ENCODE peak calls at places on chromosomes 1 and 21, in four cellular contexts. M, Q, S and C are unnamed samples.

GRCh38 chr1:62917314-62917713 is 133.4 kb downstream of the ATG4C start:
- DNase-seq in M (no peak), Q (no peak), S (no peak), C (no peak)

GRCh38 chr1:235054466-235054865 is 74.2 kb downstream of the TOMM20 start:
- DNase-seq in M (no peak), Q (no peak), S (no peak), C (no peak)

GRCh38 chr1:27517907-27518718 is 28.1 kb upstream of the WASF2 start:
- DNase-seq in M (no peak), Q (no peak), S (peak; percentile 67), C (no peak)

GRCh38 chr21:17660862-17661261 is 48.2 kb upstream of the BTG3 start:
- DNase-seq in M (no peak), Q (no peak), S (no peak), C (no peak)

GRCh38 chr1:22143065-22143514 is at the start of gene WNT4:
- DNase-seq in M (peak; percentile 80), Q (no peak), S (peak; percentile 97), C (no peak)

GRCh38 chr1:39915499-39916129 is 13.9 kb upstream of the MYCL start:
- DNase-seq in M (no peak), Q (no peak), S (no peak), C (no peak)

GRCh38 chr1:65174585-65174984 is 26.6 kb downstream of the AK4 start:
- DNase-seq in M (peak; percentile 32), Q (peak; percentile 84), S (no peak), C (peak; percentile 92)

GRCh38 chr1:212916395-212917133 is 33.8 kb upstream of the VASH2 start:
- DNase-seq in M (no peak), Q (no peak), S (peak; percentile 36), C (peak; percentile 41)

GRCh38 chr1:12098786-12099185 is 35.7 kb downstream of the TNFRSF8 start:
- DNase-seq in M (no peak), Q (no peak), S (no peak), C (no peak)

GRCh38 chr1:180524160-180524914 is 22.0 kb upstream of the ACBD6 start:
- DNase-seq in M (no peak), Q (no peak), S (no peak), C (no peak)

DNA sequence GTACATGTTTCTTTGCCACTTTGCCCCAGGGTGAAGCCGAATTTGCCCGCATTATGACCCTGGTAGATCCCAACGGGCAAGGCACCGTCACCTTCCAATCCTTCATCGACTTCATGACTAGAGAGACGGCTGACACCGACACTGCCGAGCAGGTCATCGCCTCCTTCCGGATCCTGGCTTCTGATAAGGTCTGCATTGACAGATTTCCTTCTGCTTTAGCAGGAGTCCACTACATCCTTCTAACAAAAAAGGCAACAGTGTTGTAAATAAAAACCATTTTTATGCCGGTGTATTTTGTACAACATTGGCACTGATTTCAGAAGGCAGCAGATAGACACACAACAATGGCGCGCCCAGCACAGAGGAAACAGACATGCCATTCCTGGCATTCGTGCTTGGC is 34.1 kb upstream of the MTR start:
- DNase-seq in M (no peak), Q (no peak), S (no peak), C (no peak)
- TF ChIP-seq SPI1 in M (no peak), Q (no peak), S (no peak), C (no peak)

DNA sequence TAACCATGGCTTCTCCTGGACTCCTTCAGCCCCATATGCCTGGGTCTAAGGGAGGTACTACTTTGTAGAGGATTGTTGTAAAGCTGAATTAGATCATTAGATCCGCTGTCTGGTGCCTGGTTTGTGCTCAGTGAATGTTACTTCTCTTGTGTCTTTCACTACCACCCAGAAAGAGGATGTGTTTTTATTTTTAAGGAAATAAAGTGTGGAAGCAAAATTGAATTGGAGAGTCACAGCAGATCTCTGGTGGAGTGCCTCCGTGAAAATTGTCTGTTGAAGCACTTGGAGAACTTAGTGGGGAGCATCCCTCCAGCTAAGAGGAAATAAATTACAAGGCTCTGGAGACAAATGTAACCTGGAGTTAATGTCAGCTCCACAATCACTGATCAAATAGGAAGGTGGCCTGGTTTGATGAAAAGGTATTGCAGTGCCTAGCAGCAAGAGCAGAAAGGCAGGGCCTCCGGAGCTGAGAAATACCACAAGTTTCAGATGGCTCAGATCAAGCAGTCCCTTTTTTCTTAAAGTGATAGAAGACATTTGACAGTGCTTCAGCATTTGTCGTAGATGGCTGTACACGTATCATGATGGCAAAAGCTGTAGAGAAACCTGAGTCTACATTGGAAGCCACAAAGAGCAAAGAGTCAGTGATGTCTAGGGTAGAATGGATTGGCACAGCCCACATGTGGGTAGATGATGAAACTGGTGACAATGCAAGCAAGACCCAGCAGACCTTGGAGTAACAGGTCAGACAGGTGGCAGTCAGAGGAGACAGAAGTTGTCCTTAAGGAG is 101.5 kb upstream of the ARTN start:
- DNase-seq in M (no peak), Q (peak; percentile 82), S (no peak), C (no peak)
- TF ChIP-seq SPI1 in M (no peak), Q (no peak), S (no peak), C (peak; percentile 42)

GRCh38 chr1:203040518-203041275 is 14.4 kb downstream of the PPFIA4 start:
- DNase-seq in M (no peak), Q (no peak), S (no peak), C (no peak)

GRCh38 chr1:203037509-203038190 is 11.4 kb downstream of the PPFIA4 start:
- DNase-seq in M (peak; percentile 1), Q (no peak), S (peak; percentile 37), C (no peak)

GRCh38 chr1:203038217-203038741 is 12.0 kb downstream of the PPFIA4 start:
- DNase-seq in M (peak; percentile 24), Q (no peak), S (no peak), C (peak; percentile 46)

GRCh38 chr1:203039609-203040517 is 13.6 kb downstream of the PPFIA4 start:
- DNase-seq in M (no peak), Q (no peak), S (peak; percentile 40), C (no peak)

DNA sequence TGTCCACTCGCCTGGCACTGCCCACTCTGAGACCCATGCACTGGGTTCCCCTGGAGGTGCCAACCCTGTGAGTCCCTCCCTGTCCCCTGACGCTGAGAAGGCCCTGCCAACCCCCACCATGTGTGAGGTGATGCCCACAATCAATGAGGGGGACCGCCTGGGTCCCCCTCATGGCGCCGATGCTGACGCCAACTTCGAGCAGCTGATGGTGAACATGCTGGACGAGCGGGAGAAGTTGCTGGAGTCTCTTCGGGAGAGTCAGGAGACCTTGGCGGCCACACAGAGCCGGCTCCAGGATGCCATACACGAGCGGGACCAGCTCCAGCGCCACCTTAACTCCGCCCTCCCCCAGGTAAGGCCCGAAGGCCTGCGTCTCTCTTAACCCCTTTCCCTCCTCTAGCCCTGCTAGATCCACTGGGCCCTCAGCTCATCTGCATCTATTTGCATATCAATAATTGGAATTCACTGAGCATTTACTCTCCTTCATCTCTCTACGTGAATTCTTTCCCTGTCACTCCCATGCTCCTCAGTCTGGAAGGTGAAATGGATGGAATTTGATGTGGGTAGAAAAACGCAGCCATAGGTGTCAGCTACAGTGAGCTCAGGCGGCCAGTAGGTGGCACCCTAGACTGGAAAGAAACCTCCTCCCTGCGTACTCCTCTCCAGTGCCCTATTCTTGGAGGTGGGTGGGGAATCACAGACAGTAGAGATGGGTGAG is 12.8 kb downstream of the PPFIA4 start:
- DNase-seq in M (peak; percentile 62), Q (no peak), S (peak; percentile 82), C (no peak)
- TF ChIP-seq SPI1 in M (no peak), Q (no peak), S (no peak), C (no peak)

GRCh38 chr1:108865316-108865910 is 8.5 kb upstream of the AKNAD1 start:
- DNase-seq in M (no peak), Q (no peak), S (no peak), C (no peak)

GRCh38 chr1:108862698-108863477 is 6.0 kb upstream of the AKNAD1 start:
- DNase-seq in M (no peak), Q (no peak), S (no peak), C (no peak)

GRCh38 chr1:108862017-108862610 is 5.2 kb upstream of the AKNAD1 start:
- DNase-seq in M (no peak), Q (no peak), S (no peak), C (no peak)

GRCh38 chr1:108861566-108861965 is 4.7 kb upstream of the AKNAD1 start:
- DNase-seq in M (no peak), Q (no peak), S (no peak), C (no peak)

DNA sequence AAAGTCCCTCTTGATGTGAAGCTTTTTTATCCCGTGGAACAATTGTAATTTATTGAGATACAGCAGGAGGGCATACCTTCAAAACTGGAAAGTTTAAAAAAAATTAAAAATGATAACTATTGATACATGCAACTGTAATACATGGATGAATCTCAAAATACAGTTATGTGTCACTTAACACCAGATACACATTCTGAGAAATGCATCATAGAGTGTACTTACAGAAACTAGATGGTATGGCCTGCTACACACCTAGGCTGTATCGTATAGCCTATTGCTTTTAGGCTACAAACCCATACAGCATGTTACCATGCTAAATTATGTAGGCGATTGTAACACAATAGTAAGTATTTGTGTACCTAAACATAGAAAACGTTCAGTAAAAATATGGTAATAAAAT is 7.1 kb upstream of the AKNAD1 start:
- DNase-seq in M (no peak), Q (no peak), S (no peak), C (no peak)
- TF ChIP-seq SPI1 in M (no peak), Q (no peak), S (no peak), C (no peak)

GRCh38 chr1:229114781-229115417 is 156.0 kb upstream of the RAB4A start:
- DNase-seq in M (no peak), Q (no peak), S (no peak), C (no peak)
- TF ChIP-seq SPI1 in M (no peak), Q (no peak), S (no peak), C (no peak)

GRCh38 chr21:15054089-15054488 is 10.7 kb downstream of the NRIP1 start:
- DNase-seq in M (no peak), Q (no peak), S (no peak), C (no peak)
- TF ChIP-seq SPI1 in M (no peak), Q (no peak), S (no peak), C (no peak)

GRCh38 chr21:31366825-31367224 is 22.8 kb upstream of the TIAM1 start:
- DNase-seq in M (no peak), Q (no peak), S (no peak), C (no peak)
- TF ChIP-seq SPI1 in M (no peak), Q (no peak), S (no peak), C (no peak)